ENCODE peak calls at places on chromosomes 5 and 9, in ten cellular contexts. One of them, this sample, is unnamed.

GRCh38 chr5:107104774-107105050 is 566.0 kb downstream of the EFNA5 start:
- DNase-seq in GM23338: peak; percentile 66
- DNase-seq in neural progenitor cell: no peak
- DNase-seq in endothelial cell of umbilical vein: no peak
- DNase-seq in fibroblast of lung: no peak
- DNase-seq in HCT116: no peak
- DNase-seq in IMR-90: no peak
- DNase-seq in mammary epithelial cell: no peak
- DNase-seq in astrocyte: no peak
- DNase-seq in hepatocyte: peak; percentile 35
- DNase-seq in this sample: no peak

GRCh38 chr5:96067902-96068614 is 106.4 kb upstream of the ELL2 start:
- DNase-seq in HCT116: peak; percentile 77
- DNase-seq in GM23338: no peak
- DNase-seq in fibroblast of lung: peak; percentile 78
- DNase-seq in astrocyte: peak; percentile 96
- DNase-seq in hepatocyte: peak; percentile 72
- DNase-seq in IMR-90: peak; percentile 95
- DNase-seq in mammary epithelial cell: peak; percentile 94
- DNase-seq in neural progenitor cell: no peak
- DNase-seq in endothelial cell of umbilical vein: peak; percentile 72
- DNase-seq in this sample: peak; percentile 18

GRCh38 chr9:3873818-3874217 is 348.0 kb upstream of the RFX3 start:
- DNase-seq in GM23338: peak; percentile 14
- DNase-seq in hepatocyte: no peak
- DNase-seq in endothelial cell of umbilical vein: no peak
- DNase-seq in fibroblast of lung: peak; percentile 26
- DNase-seq in HCT116: no peak
- DNase-seq in mammary epithelial cell: no peak
- DNase-seq in neural progenitor cell: peak; percentile 16
- DNase-seq in astrocyte: peak; percentile 53
- DNase-seq in IMR-90: peak; percentile 16
- DNase-seq in this sample: no peak

GRCh38 chr9:129145316-129145715 is 32.7 kb downstream of the IER5L start:
- DNase-seq in fibroblast of lung: peak; percentile 30
- DNase-seq in IMR-90: no peak
- DNase-seq in neural progenitor cell: no peak
- DNase-seq in endothelial cell of umbilical vein: no peak
- DNase-seq in HCT116: no peak
- DNase-seq in astrocyte: no peak
- DNase-seq in mammary epithelial cell: no peak
- DNase-seq in hepatocyte: no peak
- DNase-seq in GM23338: no peak
- DNase-seq in this sample: peak; percentile 87

GRCh38 chr5:111127453-111128195 is 35.5 kb downstream of the WDR36 start:
- DNase-seq in mammary epithelial cell: peak; percentile 83
- DNase-seq in fibroblast of lung: no peak
- DNase-seq in hepatocyte: no peak
- DNase-seq in neural progenitor cell: no peak
- DNase-seq in endothelial cell of umbilical vein: peak; percentile 67
- DNase-seq in GM23338: peak; percentile 67
- DNase-seq in IMR-90: no peak
- DNase-seq in HCT116: no peak
- DNase-seq in astrocyte: no peak
- DNase-seq in this sample: no peak

GRCh38 chr5:133075572-133076536 is 24.0 kb downstream of the HSPA4 start:
- DNase-seq in HCT116: no peak
- DNase-seq in hepatocyte: peak; percentile 8
- DNase-seq in fibroblast of lung: no peak
- DNase-seq in endothelial cell of umbilical vein: no peak
- DNase-seq in neural progenitor cell: no peak
- DNase-seq in mammary epithelial cell: no peak
- DNase-seq in IMR-90: no peak
- DNase-seq in astrocyte: no peak
- DNase-seq in GM23338: no peak
- DNase-seq in this sample: no peak

GRCh38 chr5:169753795-169754194 is 116.7 kb downstream of the DOCK2 start:
- DNase-seq in mammary epithelial cell: peak; percentile 56
- DNase-seq in hepatocyte: no peak
- DNase-seq in HCT116: no peak
- DNase-seq in endothelial cell of umbilical vein: no peak
- DNase-seq in fibroblast of lung: peak; percentile 21
- DNase-seq in astrocyte: peak; percentile 78
- DNase-seq in IMR-90: peak; percentile 75
- DNase-seq in neural progenitor cell: no peak
- DNase-seq in GM23338: no peak
- DNase-seq in this sample: no peak

GRCh38 chr5:81779125-81779934 is 28.4 kb upstream of the SSBP2 start:
- DNase-seq in hepatocyte: no peak
- DNase-seq in endothelial cell of umbilical vein: peak; percentile 74
- DNase-seq in fibroblast of lung: peak; percentile 63
- DNase-seq in IMR-90: peak; percentile 26
- DNase-seq in astrocyte: no peak
- DNase-seq in neural progenitor cell: no peak
- DNase-seq in mammary epithelial cell: no peak
- DNase-seq in HCT116: no peak
- DNase-seq in GM23338: no peak
- DNase-seq in this sample: no peak

GRCh38 chr5:38921174-38921573 is 75.4 kb downstream of the OSMR start:
- DNase-seq in endothelial cell of umbilical vein: peak; percentile 3
- DNase-seq in IMR-90: peak; percentile 9
- DNase-seq in fibroblast of lung: no peak
- DNase-seq in hepatocyte: peak; percentile 17
- DNase-seq in neural progenitor cell: peak; percentile 38
- DNase-seq in mammary epithelial cell: no peak
- DNase-seq in HCT116: no peak
- DNase-seq in GM23338: peak; percentile 54
- DNase-seq in astrocyte: no peak
- DNase-seq in this sample: no peak

GRCh38 chr9:128391956-128392301 is 20.8 kb downstream of the URM1 start:
- DNase-seq in IMR-90: no peak
- DNase-seq in GM23338: no peak
- DNase-seq in mammary epithelial cell: no peak
- DNase-seq in hepatocyte: no peak
- DNase-seq in astrocyte: no peak
- DNase-seq in neural progenitor cell: no peak
- DNase-seq in endothelial cell of umbilical vein: no peak
- DNase-seq in fibroblast of lung: no peak
- DNase-seq in HCT116: no peak
- DNase-seq in this sample: peak; percentile 18

GRCh38 chr5:147455321-147455720 is 54.5 kb downstream of the DPYSL3 start:
- DNase-seq in GM23338: peak; percentile 67
- DNase-seq in astrocyte: peak; percentile 88
- DNase-seq in neural progenitor cell: peak; percentile 61
- DNase-seq in HCT116: no peak
- DNase-seq in fibroblast of lung: peak; percentile 93
- DNase-seq in endothelial cell of umbilical vein: no peak
- DNase-seq in hepatocyte: no peak
- DNase-seq in mammary epithelial cell: no peak
- DNase-seq in IMR-90: peak; percentile 28
- DNase-seq in this sample: no peak

GRCh38 chr5:36240779-36241635 is 718 bp downstream of the NADK2 start:
- DNase-seq in IMR-90: peak; percentile 59
- DNase-seq in mammary epithelial cell: peak; percentile 58
- DNase-seq in neural progenitor cell: peak; percentile 82
- DNase-seq in hepatocyte: peak; percentile 87
- DNase-seq in fibroblast of lung: peak; percentile 63
- DNase-seq in endothelial cell of umbilical vein: peak; percentile 75
- DNase-seq in HCT116: no peak
- DNase-seq in astrocyte: peak; percentile 54
- DNase-seq in GM23338: peak; percentile 79
- DNase-seq in this sample: peak; percentile 92

DNA sequence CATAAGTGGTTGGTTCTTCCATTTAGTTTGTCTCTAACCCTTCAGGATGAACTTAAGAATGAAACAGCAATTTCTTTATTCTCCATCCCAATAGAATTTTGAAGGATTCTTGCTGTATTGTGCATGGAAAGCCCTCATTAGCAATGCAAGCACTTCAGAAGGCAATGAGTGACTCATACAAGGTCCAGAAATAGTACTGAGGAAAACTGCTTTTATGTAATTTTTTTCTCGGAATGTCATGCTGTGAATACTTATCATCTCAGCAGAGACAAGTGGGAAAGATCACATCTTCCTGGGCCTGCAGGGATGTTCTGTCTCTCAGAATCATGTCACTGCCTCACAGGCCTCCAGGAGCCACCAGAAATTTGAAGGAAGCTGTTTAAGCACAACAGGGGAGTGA is 91.2 kb upstream of the CD180 start:
- DNase-seq in HCT116: no peak
- DNase-seq in neural progenitor cell: no peak
- DNase-seq in IMR-90: peak; percentile 72
- DNase-seq in fibroblast of lung: peak; percentile 75
- DNase-seq in GM23338: no peak
- DNase-seq in hepatocyte: no peak
- DNase-seq in endothelial cell of umbilical vein: no peak
- DNase-seq in mammary epithelial cell: no peak
- DNase-seq in astrocyte: peak; percentile 88
- DNase-seq in this sample: no peak
- H3K4me2 ChIP-seq in HCT116: no peak overlapping the region
- H3K4me2 ChIP-seq in neural progenitor cell: no peak overlapping the region
- H3K4me2 ChIP-seq in IMR-90: no peak overlapping the region
- H3K4me2 ChIP-seq in fibroblast of lung: no peak overlapping the region
- H3K4me2 ChIP-seq in GM23338: no peak overlapping the region
- H3K4me2 ChIP-seq in hepatocyte: no peak overlapping the region
- H3K4me2 ChIP-seq in endothelial cell of umbilical vein: no peak overlapping the region
- H3K4me2 ChIP-seq in mammary epithelial cell: no peak overlapping the region
- H3K4me2 ChIP-seq in astrocyte: peak overlapping the region; percentile 26
- H3K4me2 ChIP-seq in this sample: no peak overlapping the region

DNA sequence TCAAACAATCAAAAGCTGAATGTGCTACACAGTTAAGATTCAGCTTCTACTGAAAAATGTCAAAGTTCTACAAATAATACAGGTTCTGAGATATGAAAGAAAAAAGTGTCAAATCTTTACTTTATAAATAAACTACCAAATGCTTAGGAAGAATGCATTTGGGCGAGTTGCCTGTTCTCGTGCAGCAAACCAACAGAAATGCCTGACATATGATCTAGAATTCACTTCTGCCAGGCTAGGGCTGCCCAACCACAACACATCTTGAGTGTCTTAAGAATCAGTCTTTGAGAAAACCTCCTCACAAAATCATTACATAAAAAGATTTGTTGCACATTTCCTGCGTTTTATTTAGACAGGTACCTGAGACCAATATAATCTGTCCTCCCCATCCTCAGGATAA is 42.2 kb downstream of the ANKH start:
- DNase-seq in IMR-90: no peak
- DNase-seq in mammary epithelial cell: no peak
- DNase-seq in endothelial cell of umbilical vein: no peak
- DNase-seq in neural progenitor cell: no peak
- DNase-seq in HCT116: no peak
- DNase-seq in GM23338: no peak
- DNase-seq in fibroblast of lung: no peak
- DNase-seq in astrocyte: no peak
- DNase-seq in hepatocyte: no peak
- DNase-seq in this sample: no peak
- H3K4me1 ChIP-seq in IMR-90: no peaks in the 10 kb centered on the region
- H3K4me1 ChIP-seq in mammary epithelial cell: peaks cover 13% of the 10 kb centered on the region
- H3K4me1 ChIP-seq in endothelial cell of umbilical vein: no peaks in the 10 kb centered on the region
- H3K4me1 ChIP-seq in neural progenitor cell: no peaks in the 10 kb centered on the region
- H3K4me1 ChIP-seq in HCT116: no peaks in the 10 kb centered on the region
- H3K4me1 ChIP-seq in GM23338: no peaks in the 10 kb centered on the region
- H3K4me1 ChIP-seq in fibroblast of lung: no peaks in the 10 kb centered on the region
- H3K4me1 ChIP-seq in astrocyte: peaks cover 4% of the 10 kb centered on the region
- H3K4me1 ChIP-seq in hepatocyte: no peaks in the 10 kb centered on the region
- H3K4me1 ChIP-seq in this sample: peaks cover 50% of the 10 kb centered on the region

GRCh38 chr5:80711216-80711615 is 56.4 kb upstream of the DHFR start:
- DNase-seq in neural progenitor cell: no peak
- DNase-seq in fibroblast of lung: no peak
- DNase-seq in IMR-90: no peak
- DNase-seq in HCT116: no peak
- DNase-seq in astrocyte: no peak
- DNase-seq in GM23338: no peak
- DNase-seq in mammary epithelial cell: no peak
- DNase-seq in endothelial cell of umbilical vein: no peak
- DNase-seq in hepatocyte: no peak
- DNase-seq in this sample: no peak

GRCh38 chr5:80714570-80715298 is 60.0 kb upstream of the DHFR start:
- DNase-seq in neural progenitor cell: no peak
- DNase-seq in endothelial cell of umbilical vein: no peak
- DNase-seq in fibroblast of lung: no peak
- DNase-seq in mammary epithelial cell: no peak
- DNase-seq in IMR-90: no peak
- DNase-seq in HCT116: no peak
- DNase-seq in GM23338: no peak
- DNase-seq in astrocyte: no peak
- DNase-seq in hepatocyte: no peak
- DNase-seq in this sample: no peak

GRCh38 chr5:80713640-80714039 is 58.9 kb upstream of the DHFR start:
- DNase-seq in astrocyte: no peak
- DNase-seq in hepatocyte: no peak
- DNase-seq in endothelial cell of umbilical vein: peak; percentile 19
- DNase-seq in fibroblast of lung: no peak
- DNase-seq in HCT116: no peak
- DNase-seq in mammary epithelial cell: no peak
- DNase-seq in GM23338: no peak
- DNase-seq in IMR-90: no peak
- DNase-seq in neural progenitor cell: no peak
- DNase-seq in this sample: no peak

GRCh38 chr5:80712914-80713313 is 58.1 kb upstream of the DHFR start:
- DNase-seq in IMR-90: no peak
- DNase-seq in hepatocyte: no peak
- DNase-seq in astrocyte: no peak
- DNase-seq in endothelial cell of umbilical vein: no peak
- DNase-seq in HCT116: no peak
- DNase-seq in mammary epithelial cell: no peak
- DNase-seq in fibroblast of lung: no peak
- DNase-seq in GM23338: no peak
- DNase-seq in neural progenitor cell: no peak
- DNase-seq in this sample: no peak

DNA sequence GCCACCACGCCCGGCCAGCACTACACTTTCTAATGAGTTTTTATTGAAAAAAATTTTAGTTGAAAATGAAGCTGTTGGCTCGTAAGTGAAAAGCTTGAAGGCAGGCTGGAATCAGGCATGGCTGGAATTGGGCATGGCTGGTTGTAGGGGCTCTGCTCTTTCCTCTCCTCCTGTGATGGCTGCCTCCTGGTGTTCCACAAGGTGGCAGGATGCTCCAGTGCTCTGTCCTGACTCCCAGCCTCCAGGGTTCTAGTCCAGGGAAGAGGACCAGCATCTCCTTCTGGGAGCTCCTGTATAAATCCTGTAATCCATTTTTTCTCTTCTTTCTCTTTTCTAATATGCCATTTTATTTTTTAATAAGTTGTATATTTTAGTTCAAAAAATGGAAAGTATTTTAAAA is 57.2 kb upstream of the DHFR start:
- DNase-seq in mammary epithelial cell: peak; percentile 10
- DNase-seq in GM23338: peak; percentile 85
- DNase-seq in fibroblast of lung: peak; percentile 47
- DNase-seq in astrocyte: no peak
- DNase-seq in HCT116: peak; percentile 19
- DNase-seq in neural progenitor cell: peak; percentile 74
- DNase-seq in IMR-90: peak; percentile 34
- DNase-seq in endothelial cell of umbilical vein: no peak
- DNase-seq in hepatocyte: peak; percentile 34
- DNase-seq in this sample: no peak
- TF ChIP-seq CTCF in mammary epithelial cell: peak; percentile 38
- TF ChIP-seq CTCF in GM23338: peak; percentile 63
- TF ChIP-seq CTCF in fibroblast of lung: peak; percentile 35
- TF ChIP-seq CTCF in astrocyte: peak; percentile 26
- TF ChIP-seq CTCF in HCT116: peak; percentile 77
- TF ChIP-seq CTCF in neural progenitor cell: peak; percentile 67
- TF ChIP-seq CTCF in IMR-90: peak; percentile 44
- TF ChIP-seq CTCF in endothelial cell of umbilical vein: peak; percentile 57
- TF ChIP-seq CTCF in hepatocyte: peak; percentile 39
- TF ChIP-seq CTCF in this sample: peak; percentile 52

GRCh38 chr5:24788829-24789509 is 144.2 kb upstream of the CDH10 start:
- DNase-seq in HCT116: no peak
- DNase-seq in mammary epithelial cell: peak; percentile 63
- DNase-seq in endothelial cell of umbilical vein: no peak
- DNase-seq in IMR-90: no peak
- DNase-seq in fibroblast of lung: no peak
- DNase-seq in astrocyte: peak; percentile 93
- DNase-seq in GM23338: no peak
- DNase-seq in neural progenitor cell: no peak
- DNase-seq in hepatocyte: no peak
- DNase-seq in this sample: no peak
- H3K4me2 ChIP-seq in HCT116: no peak overlapping the region
- H3K4me2 ChIP-seq in mammary epithelial cell: peak overlapping the region; percentile 58
- H3K4me2 ChIP-seq in endothelial cell of umbilical vein: no peak overlapping the region
- H3K4me2 ChIP-seq in IMR-90: no peak overlapping the region
- H3K4me2 ChIP-seq in fibroblast of lung: no peak overlapping the region
- H3K4me2 ChIP-seq in astrocyte: peak overlapping the region; percentile 67
- H3K4me2 ChIP-seq in GM23338: no peak overlapping the region
- H3K4me2 ChIP-seq in neural progenitor cell: no peak overlapping the region
- H3K4me2 ChIP-seq in hepatocyte: no peak overlapping the region
- H3K4me2 ChIP-seq in this sample: no peak overlapping the region